ENCODE peak calls at places on chromosomes 7 and 10, in four cellular contexts. O, T, F and W are unnamed samples. For H3K4me1, the result is how much of the 10 kb centered on the place peaks cover.

GRCh38 chr10:60446855-60447254 is 57.2 kb upstream of the ANK3 start:
- DNase-seq in O (no peak), F (no peak), T (no peak), W (peak)

GRCh38 chr10:26481914-26482550 is 43.9 kb downstream of the APBB1IP start:
- DNase-seq in O (no peak), T (no peak), F (peak), W (no peak)

GRCh38 chr7:3598855-3599254 is 297.8 kb downstream of the SDK1 start:
- DNase-seq in F (no peak), T (no peak), O (no peak), W (no peak)

GRCh38 chr7:100396421-100396982 is 23.2 kb downstream of the PILRA start:
- DNase-seq in O (no peak), F (peak), T (no peak), W (no peak)

GRCh38 chr10:60869916-60870728 is 73.9 kb downstream of the RHOBTB1 start:
- DNase-seq in T (no peak), O (no peak), F (no peak), W (no peak)

GRCh38 chr7:51847461-51848134 is 531.0 kb upstream of the COBL start:
- DNase-seq in F (no peak), T (no peak), O (no peak), W (no peak)

GRCh38 chr7:130154131-130154500 is 51.1 kb downstream of the TMEM209 start:
- DNase-seq in T (peak), O (peak), F (no peak), W (no peak)

GRCh38 chr10:64573625-64574325 is 1052.6 kb downstream of the REEP3 start:
- DNase-seq in T (no peak), O (no peak), F (no peak), W (no peak)

GRCh38 chr10:98980353-98980752 is 255.3 kb downstream of the HPSE2 start:
- DNase-seq in F (no peak), O (no peak), T (no peak), W (no peak)

GRCh38 chr10:17001297-17001744 is 128.3 kb downstream of the CUBN start:
- DNase-seq in O (no peak), F (no peak), T (no peak), W (no peak)

GRCh38 chr7:108415821-108416536 is 40.3 kb downstream of the NRCAM start:
- DNase-seq in T (peak), O (no peak), F (no peak), W (no peak)

GRCh38 chr10:49679480-49679893 is at the start of gene C10orf53:
- DNase-seq in F (no peak), T (peak), O (peak), W (peak)

GRCh38 chr7:110841840-110842579 is 248.9 kb upstream of the LRRN3 start:
- DNase-seq in O (no peak), T (no peak), F (no peak), W (no peak)

GRCh38 chr7:134329614-134330316 is 13.0 kb upstream of the SLC35B4 start:
- DNase-seq in T (no peak), O (no peak), F (no peak), W (no peak)

GRCh38 chr7:93941956-93942355 is 20.4 kb downstream of the GNG11 start:
- DNase-seq in F (no peak), O (no peak), T (no peak), W (no peak)

GRCh38 chr10:106311590-106311989 is 852.9 kb downstream of the SORCS1 start:
- DNase-seq in O (no peak), T (no peak), F (no peak), W (no peak)

GRCh38 chr7:24129597-24129996 is 154.4 kb upstream of the NPY start:
- DNase-seq in F (no peak), T (peak), O (no peak), W (no peak)

GRCh38 chr7:117176311-117176710 is 146.5 kb downstream of the WNT2 start:
- DNase-seq in O (no peak), T (no peak), F (no peak), W (no peak)

GRCh38 chr10:88060762-88061161 is 197.3 kb downstream of the PTEN start:
- DNase-seq in O (no peak), F (no peak), T (no peak), W (no peak)

GRCh38 chr10:955127-955819 is 23.8 kb upstream of the LARP4B start:
- DNase-seq in F (no peak), O (no peak), T (no peak), W (no peak)

GRCh38 chr7:123393623-123394022 is 140.8 kb downstream of the IQUB start:
- DNase-seq in T (no peak), F (no peak), O (no peak), W (no peak)

GRCh38 chr10:22341190-22341935 is 3.9 kb upstream of the SPAG6 start:
- DNase-seq in T (no peak), O (no peak), F (no peak), W (peak)

GRCh38 chr7:84040365-84040764 is 154.2 kb downstream of the SEMA3A start:
- DNase-seq in F (no peak), T (no peak), O (no peak), W (no peak)

GRCh38 chr10:4431114-4431862 is 394.7 kb upstream of the AKR1E2 start:
- DNase-seq in O (no peak), T (peak), F (no peak), W (no peak)

GRCh38 chr10:88986549-88987242 is 3.9 kb upstream of the FAS start:
- DNase-seq in O (no peak), T (no peak), F (peak), W (no peak)

GRCh38 chr10:48651293-48651692 is 33.4 kb upstream of the WDFY4 start:
- DNase-seq in F (no peak), T (no peak), O (no peak), W (no peak)

GRCh38 chr7:149872419-149873073 is 1.2 kb upstream of the ATP6V0E2 start:
- DNase-seq in O (peak), F (no peak), T (peak), W (no peak)

GRCh38 chr10:3525832-3526449 is 259.1 kb downstream of the KLF6 start:
- DNase-seq in T (peak), O (peak), F (no peak), W (no peak)

GRCh38 chr10:122981066-122981464 is 864 bp downstream of the PSTK start:
- DNase-seq in O (no peak), F (no peak), T (peak), W (no peak)

GRCh38 chr10:90787906-90788491 is 69.8 kb downstream of the HTR7 start:
- DNase-seq in T (peak), F (no peak), O (peak), W (no peak)

GRCh38 chr10:90718185-90718584 is 139.7 kb downstream of the HTR7 start:
- DNase-seq in T (no peak), O (no peak), F (no peak), W (no peak)

GRCh38 chr10:77417359-77417758 is 220.2 kb downstream of the KCNMA1 start:
- DNase-seq in T (no peak), F (no peak), O (no peak), W (no peak)

GRCh38 chr10:77416327-77417135 is 221.1 kb downstream of the KCNMA1 start:
- DNase-seq in T (peak), F (no peak), O (no peak), W (no peak)

GRCh38 chr10:77419056-77419455 is 218.6 kb downstream of the KCNMA1 start:
- DNase-seq in F (no peak), O (no peak), T (no peak), W (no peak)

GRCh38 chr10:77418211-77418640 is 219.4 kb downstream of the KCNMA1 start:
- DNase-seq in F (no peak), T (no peak), O (no peak), W (no peak)

GRCh38 chr10:77417806-77418205 is 219.8 kb downstream of the KCNMA1 start:
- DNase-seq in T (no peak), O (no peak), F (no peak), W (no peak)
- H3K4me1 ChIP-seq in T (under half), O (under half), F (under half), W (under half)

DNA sequence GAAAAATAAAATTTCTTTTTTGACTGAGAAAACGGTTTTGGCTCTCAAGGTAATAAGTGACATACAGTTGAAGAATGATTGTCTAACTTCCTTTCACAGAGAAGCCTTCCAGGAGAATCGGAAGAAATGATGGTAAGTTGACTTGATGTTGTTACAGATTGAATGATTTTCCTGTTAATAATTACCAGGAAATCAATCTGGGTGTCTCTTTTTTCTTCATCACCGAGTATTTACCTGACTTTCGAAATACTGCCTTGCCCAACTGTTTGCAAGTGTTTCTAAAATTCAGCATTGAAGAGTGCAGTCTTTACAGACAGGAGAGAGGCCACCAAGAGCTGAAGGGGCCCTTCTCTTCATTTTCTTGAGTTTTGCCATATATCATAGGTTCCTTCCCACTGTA is 4.0 kb downstream of the ITIH2 start:
- DNase-seq in F (no peak), T (no peak), O (no peak), W (no peak)
- H3K4me1 ChIP-seq in F (under half), T (under half), O (under half), W (under half)

DNA sequence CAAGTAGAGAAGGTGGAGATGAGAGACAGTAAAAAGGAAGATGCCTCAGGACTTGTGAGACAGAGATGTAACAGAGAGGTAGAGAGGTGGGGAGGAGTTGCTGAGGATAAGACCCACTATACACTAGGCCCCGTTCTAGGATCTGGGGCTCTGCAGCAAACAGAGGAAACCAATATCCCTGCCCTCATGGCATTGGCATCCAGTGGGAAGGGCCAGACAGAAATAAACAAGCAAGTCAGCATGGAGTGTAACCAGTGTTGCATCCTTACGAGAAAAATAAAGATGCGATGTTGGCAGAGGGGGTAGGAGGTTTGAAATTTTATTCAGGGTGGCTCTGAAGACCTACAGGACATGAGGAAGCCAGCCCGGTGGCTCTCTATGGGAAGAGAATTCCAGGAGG is 22.0 kb upstream of the EEPD1 start:
- DNase-seq in T (no peak), O (no peak), F (no peak), W (no peak)
- H3K4me1 ChIP-seq in T (under half), O (under half), F (under half), W (under half)

GRCh38 chr7:95468071-95468470 is 17.7 kb upstream of the ASB4 start:
- DNase-seq in T (no peak), O (no peak), F (no peak), W (no peak)
- H3K4me1 ChIP-seq in T (under half), O (under half), F (under half), W (under half)

GRCh38 chr10:71740069-71740468 is 20.5 kb upstream of the C10orf105 start:
- DNase-seq in T (peak), O (peak), F (no peak), W (no peak)
- H3K4me1 ChIP-seq in T (under half), O (under half), F (half or more), W (under half)

DNA sequence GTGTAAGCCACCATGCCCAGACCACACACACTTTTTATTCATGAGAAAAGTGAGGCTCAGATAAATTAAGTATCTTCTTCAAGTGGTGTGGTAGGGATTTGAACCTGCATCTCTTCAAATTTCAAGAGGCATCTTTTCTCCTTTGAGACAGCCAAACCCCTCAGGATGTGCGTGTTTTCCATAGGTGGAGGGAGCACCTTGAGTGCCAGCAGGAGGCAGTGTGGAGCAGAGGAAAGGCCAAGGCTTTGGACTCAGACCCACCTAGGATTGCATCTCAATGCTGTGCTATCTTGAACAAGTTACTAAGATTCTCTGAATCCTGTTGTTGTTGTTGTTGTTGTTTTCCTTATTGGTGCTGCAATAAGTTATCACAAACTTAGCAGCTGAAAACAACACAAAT is 40.2 kb upstream of the MYL10 start:
- DNase-seq in F (no peak), T (no peak), O (no peak), W (no peak)
- H3K4me1 ChIP-seq in F (under half), T (under half), O (under half), W (under half)